ENCODE peak calls at places on chromosome 15, in four cellular contexts. E is WTC11, O is HepG2, P is K562. S is an unnamed sample.

GRCh38 chr15:29770796-29771195 is 51.5 kb downstream of the TJP1 start:
- DNase-seq in P (no peak), O (no peak), E (no peak), S (no peak)

GRCh38 chr15:69861331-69862171 is 236.2 kb downstream of the TLE3 start:
- DNase-seq in E (no peak), O (no peak), P (no peak), S (no peak)

GRCh38 chr15:58517682-58518525 is 86.1 kb downstream of the LIPC start:
- DNase-seq in O (no peak), P (no peak), E (no peak), S (no peak)

GRCh38 chr15:80587816-80588456 is 107.2 kb upstream of the ABHD17C start:
- DNase-seq in E (no peak), P (no peak), O (no peak), S (no peak)

GRCh38 chr15:52857937-52858336 is 67.8 kb upstream of the ONECUT1 start:
- DNase-seq in O (no peak), E (no peak), P (no peak), S (no peak)

GRCh38 chr15:56371495-56372147 is 6.4 kb downstream of the TEX9 start:
- DNase-seq in E (no peak), O (no peak), P (no peak), S (no peak)

GRCh38 chr15:58459562-58459961 is 27.8 kb downstream of the LIPC start:
- DNase-seq in O (no peak), E (no peak), P (no peak), S (no peak)

GRCh38 chr15:59722032-59722431 is 32.9 kb upstream of the BNIP2 start:
- DNase-seq in O (no peak), P (no peak), E (no peak), S (no peak)

GRCh38 chr15:68518046-68518445 is 60.7 kb upstream of the CORO2B start:
- DNase-seq in E (no peak), P (no peak), O (no peak), S (no peak)

GRCh38 chr15:59594493-59594942 is 17.1 kb upstream of the GCNT3 start:
- DNase-seq in P (no peak), E (no peak), O (peak; percentile 84), S (no peak)

GRCh38 chr15:82177291-82178010 is 85.1 kb downstream of the EFL1 start:
- DNase-seq in E (no peak), O (no peak), P (no peak), S (no peak)

GRCh38 chr15:38702178-38702912 is 137.7 kb upstream of the RASGRP1 start:
- DNase-seq in O (peak; percentile 44), E (no peak), P (no peak), S (no peak)

GRCh38 chr15:47523669-47524068 is 193.6 kb upstream of the SEMA6D start:
- DNase-seq in O (no peak), E (no peak), P (no peak), S (no peak)

GRCh38 chr15:51499379-51499976 is 123.1 kb downstream of the DMXL2 start:
- DNase-seq in E (no peak), O (peak; percentile 43), P (peak; percentile 22), S (peak; percentile 26)

GRCh38 chr15:57385923-57386390 is 9.7 kb downstream of the CGNL1 start:
- DNase-seq in P (no peak), O (no peak), E (peak; percentile 38), S (no peak)

GRCh38 chr15:82946155-82946701 is 6.3 kb downstream of the HOMER2 start:
- DNase-seq in E (no peak), O (no peak), P (no peak), S (no peak)

GRCh38 chr15:93897377-93897776 is 334.0 kb upstream of the MCTP2 start:
- DNase-seq in E (no peak), O (no peak), P (no peak), S (no peak)

GRCh38 chr15:93899817-93900216 is 331.5 kb upstream of the MCTP2 start:
- DNase-seq in E (no peak), O (no peak), P (no peak), S (no peak)

GRCh38 chr15:93895976-93896770 is 335.2 kb upstream of the MCTP2 start:
- DNase-seq in P (no peak), O (no peak), E (no peak), S (no peak)

GRCh38 chr15:93900476-93901400 is 330.6 kb upstream of the MCTP2 start:
- DNase-seq in O (no peak), E (peak; percentile 40), P (no peak), S (no peak)
- TF ChIP-seq ELF4 in O (no peak), E (no peak), P (no peak), S (no peak)

DNA sequence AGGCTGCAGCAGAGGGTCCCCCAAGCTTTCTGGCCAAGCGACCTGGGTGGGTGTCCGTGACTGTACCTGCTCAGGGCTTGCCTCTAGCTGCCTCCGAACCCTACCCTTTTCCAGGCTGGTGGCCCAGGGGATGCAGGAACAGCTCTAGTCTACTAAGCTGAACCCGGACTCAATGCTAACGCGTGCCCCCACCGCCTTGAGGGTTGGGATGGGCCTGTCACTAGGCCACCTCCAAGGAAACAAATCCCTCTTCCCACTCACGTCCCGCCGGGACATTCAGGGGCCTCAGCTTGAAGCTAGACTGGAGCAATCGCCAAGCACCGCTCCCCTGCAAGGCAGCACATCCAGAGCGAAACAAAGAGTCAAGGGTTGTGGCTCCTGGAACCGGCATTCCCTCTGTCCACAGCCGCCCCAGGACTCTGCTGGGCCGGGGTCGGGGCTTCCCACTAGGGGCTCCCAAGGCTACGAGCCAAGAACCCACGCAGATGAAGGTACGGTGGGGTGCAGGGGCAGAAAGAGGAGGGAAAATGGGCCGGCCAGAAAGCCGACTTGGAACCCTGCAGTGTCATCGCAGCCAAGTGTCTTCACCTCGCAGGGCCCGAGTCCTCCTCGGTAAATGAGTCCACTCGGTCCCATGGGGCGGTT is 2.9 kb downstream of the FBXL22 start:
- DNase-seq in O (no peak), E (peak; percentile 41), P (no peak), S (no peak)
- TF ChIP-seq SP1 in O (no peak), E (no peak), P (no peak), S (no peak)

DNA sequence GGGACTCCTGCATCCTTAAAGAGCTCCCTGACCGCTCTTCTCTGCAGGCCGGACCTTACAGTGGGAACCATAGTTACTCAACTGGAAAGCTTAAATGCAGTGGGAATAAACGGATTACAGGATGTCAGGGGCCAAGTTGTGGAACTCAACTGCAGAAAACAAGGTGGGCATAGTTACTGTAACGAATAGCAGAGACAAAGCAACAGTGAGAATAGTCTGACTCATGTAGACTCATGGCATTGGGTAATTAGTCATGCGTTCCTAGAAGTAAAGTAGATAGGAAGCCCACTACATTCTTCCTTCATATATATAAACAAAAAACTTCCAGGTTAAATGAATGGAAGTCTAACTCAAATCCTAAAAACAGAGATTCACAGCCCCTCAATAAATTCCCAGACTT is 95.5 kb upstream of the CHRNA7 start:
- DNase-seq in E (no peak), O (no peak), P (no peak), S (no peak)
- TF ChIP-seq ELF4 in E (no peak), O (no peak), P (no peak), S (no peak)

DNA sequence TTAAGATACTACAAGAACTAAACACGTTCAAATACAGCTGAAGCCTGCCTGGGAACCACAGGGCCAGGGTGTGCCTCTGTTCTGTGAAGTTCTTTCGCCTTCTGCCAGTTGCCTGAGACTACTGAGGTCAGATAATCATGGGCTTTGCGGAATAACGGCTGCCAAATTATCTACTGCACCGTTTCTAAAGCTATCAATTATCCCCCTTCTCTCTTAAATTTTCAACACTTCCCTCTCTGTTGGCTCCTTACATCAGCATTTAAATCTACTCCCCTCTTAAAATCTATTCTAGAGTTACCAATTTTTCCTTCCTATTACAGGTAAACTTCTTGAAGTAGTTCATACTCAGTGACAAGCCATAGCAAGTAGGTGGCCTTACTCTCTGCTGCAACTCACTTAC is 6.2 kb upstream of the NEO1 start:
- DNase-seq in P (no peak), O (no peak), E (no peak), S (no peak)
- TF ChIP-seq SP1 in P (no peak), O (no peak), E (no peak), S (no peak)

GRCh38 chr15:40847225-40847961 is 3.5 kb downstream of the SPINT1 start:
- DNase-seq in O (peak; percentile 72), E (no peak), P (peak; percentile 89), S (peak; percentile 62)
- TF ChIP-seq ELF4 in O (no peak), E (no peak), P (no peak), S (no peak)

DNA sequence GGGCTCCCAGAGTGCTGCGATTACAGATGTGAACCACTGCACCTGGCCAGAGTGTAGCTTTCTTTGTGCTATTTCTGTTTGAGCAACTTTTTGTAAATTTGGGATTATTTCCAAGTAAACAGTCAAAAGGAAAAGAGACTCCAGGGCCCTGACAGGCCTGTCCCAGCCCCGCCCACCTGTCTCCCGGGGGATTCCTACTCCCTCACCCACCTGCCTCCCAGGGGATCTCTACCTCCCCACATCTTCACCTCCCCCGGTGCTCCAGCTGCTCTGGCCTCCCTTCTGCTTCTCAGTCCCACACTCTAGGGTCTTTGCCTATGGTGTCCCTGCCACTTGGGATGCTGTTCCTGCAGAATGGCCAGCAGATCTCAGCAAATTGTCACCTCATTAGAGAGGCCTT is 7.0 kb downstream of the RHCG start:
- DNase-seq in P (no peak), E (no peak), O (no peak), S (no peak)
- TF ChIP-seq SP1 in P (no peak), E (no peak), O (no peak), S (no peak)

DNA sequence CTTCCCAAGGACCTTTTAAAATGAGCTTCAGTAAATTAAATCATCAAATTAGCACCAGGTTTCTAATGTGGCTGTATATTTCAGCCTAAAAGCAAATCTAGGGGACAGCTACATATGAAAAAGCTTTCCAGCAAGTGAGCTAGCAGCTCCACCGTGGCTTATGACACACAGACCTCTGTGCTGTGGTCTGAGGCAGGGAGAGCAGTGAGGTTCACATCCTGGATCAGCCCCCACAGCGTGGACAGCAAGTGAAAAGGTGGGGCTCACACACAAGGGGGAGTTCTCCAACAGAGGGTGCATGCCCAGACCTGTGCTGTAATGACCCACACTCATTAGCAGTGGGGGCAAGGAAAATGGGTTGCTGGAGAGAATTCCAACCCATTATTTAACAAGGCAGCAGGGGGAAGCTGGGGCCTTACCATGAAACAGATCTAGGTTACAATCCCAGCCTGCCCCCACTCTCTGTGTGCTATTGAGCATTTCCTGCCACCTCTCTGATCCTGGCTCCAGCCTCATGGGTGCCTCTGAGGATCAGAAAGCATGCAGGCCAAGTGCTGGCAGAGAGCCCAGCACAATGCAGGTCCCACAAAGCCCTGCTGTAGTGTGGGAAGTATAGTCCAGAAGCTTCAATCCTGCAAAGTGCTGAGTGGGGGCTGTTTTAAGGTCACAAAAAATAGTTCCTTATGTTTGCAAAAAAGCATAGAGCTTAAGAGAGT is 48.2 kb downstream of the RASGRF1 start:
- DNase-seq in P (no peak), O (no peak), E (no peak), S (no peak)
- TF ChIP-seq ELF4 in P (no peak), O (no peak), E (no peak), S (no peak)